ENCODE peak calls at places on chromosomes 3 and 15, in eight cellular contexts. One of them, this sample, is unnamed.

GRCh38 chr15:100759698-100760356 is 119.8 kb upstream of the ALDH1A3 start:
- DNase-seq in AG09309: no peak
- DNase-seq in fibroblast of mammary gland: peak; percentile 87
- DNase-seq in GM06990: no peak
- DNase-seq in MCF 10A: peak; percentile 18
- DNase-seq in type B pancreatic cell: no peak
- DNase-seq in RWPE1: peak; percentile 80
- DNase-seq in heart right ventricle: no peak
- DNase-seq in this sample: peak; percentile 4

GRCh38 chr15:90838066-90838465 is 30.3 kb upstream of the FURIN start:
- DNase-seq in type B pancreatic cell: no peak
- DNase-seq in heart right ventricle: no peak
- DNase-seq in GM06990: peak; percentile 54
- DNase-seq in MCF 10A: no peak
- DNase-seq in RWPE1: no peak
- DNase-seq in fibroblast of mammary gland: no peak
- DNase-seq in AG09309: no peak
- DNase-seq in this sample: no peak

GRCh38 chr15:63405683-63406456 is 24.2 kb upstream of the CA12 start:
- DNase-seq in GM06990: no peak
- DNase-seq in RWPE1: no peak
- DNase-seq in type B pancreatic cell: no peak
- DNase-seq in heart right ventricle: no peak
- DNase-seq in AG09309: no peak
- DNase-seq in MCF 10A: no peak
- DNase-seq in fibroblast of mammary gland: no peak
- DNase-seq in this sample: no peak

GRCh38 chr3:159886050-159886449 is 102.6 kb upstream of the IL12A start:
- DNase-seq in MCF 10A: no peak
- DNase-seq in heart right ventricle: no peak
- DNase-seq in RWPE1: no peak
- DNase-seq in fibroblast of mammary gland: no peak
- DNase-seq in GM06990: peak; percentile 8
- DNase-seq in AG09309: no peak
- DNase-seq in type B pancreatic cell: no peak
- DNase-seq in this sample: no peak

GRCh38 chr3:67461667-67462142 is 192.7 kb downstream of the SUCLG2 start:
- DNase-seq in AG09309: no peak
- DNase-seq in GM06990: no peak
- DNase-seq in fibroblast of mammary gland: peak; percentile 71
- DNase-seq in RWPE1: no peak
- DNase-seq in heart right ventricle: no peak
- DNase-seq in type B pancreatic cell: no peak
- DNase-seq in MCF 10A: no peak
- DNase-seq in this sample: no peak

GRCh38 chr3:168249048-168249538 is 153.4 kb upstream of the GOLIM4 start:
- DNase-seq in RWPE1: no peak
- DNase-seq in AG09309: no peak
- DNase-seq in heart right ventricle: no peak
- DNase-seq in type B pancreatic cell: no peak
- DNase-seq in fibroblast of mammary gland: peak; percentile 5
- DNase-seq in MCF 10A: no peak
- DNase-seq in GM06990: no peak
- DNase-seq in this sample: no peak

GRCh38 chr3:107982165-107982564 is 108.7 kb downstream of the CD47 start:
- DNase-seq in GM06990: no peak
- DNase-seq in heart right ventricle: no peak
- DNase-seq in AG09309: no peak
- DNase-seq in MCF 10A: no peak
- DNase-seq in RWPE1: no peak
- DNase-seq in type B pancreatic cell: no peak
- DNase-seq in fibroblast of mammary gland: no peak
- DNase-seq in this sample: no peak

GRCh38 chr3:41881233-41881821 is 80.6 kb downstream of the ULK4 start:
- DNase-seq in AG09309: no peak
- DNase-seq in MCF 10A: peak; percentile 51
- DNase-seq in fibroblast of mammary gland: peak; percentile 51
- DNase-seq in type B pancreatic cell: no peak
- DNase-seq in GM06990: no peak
- DNase-seq in RWPE1: no peak
- DNase-seq in heart right ventricle: no peak
- DNase-seq in this sample: no peak

GRCh38 chr3:60294181-60294580 is 957.1 kb downstream of the FHIT start:
- DNase-seq in GM06990: peak; percentile 3
- DNase-seq in RWPE1: no peak
- DNase-seq in fibroblast of mammary gland: peak; percentile 82
- DNase-seq in heart right ventricle: no peak
- DNase-seq in MCF 10A: peak; percentile 72
- DNase-seq in AG09309: no peak
- DNase-seq in type B pancreatic cell: no peak
- DNase-seq in this sample: peak; percentile 1

GRCh38 chr3:56620371-56620770 is 62.7 kb downstream of the TASOR start:
- DNase-seq in fibroblast of mammary gland: peak; percentile 34
- DNase-seq in MCF 10A: no peak
- DNase-seq in RWPE1: no peak
- DNase-seq in GM06990: no peak
- DNase-seq in AG09309: no peak
- DNase-seq in type B pancreatic cell: no peak
- DNase-seq in heart right ventricle: no peak
- DNase-seq in this sample: no peak

GRCh38 chr3:184466413-184466960 is 86.6 kb downstream of the CHRD start:
- DNase-seq in AG09309: no peak
- DNase-seq in RWPE1: no peak
- DNase-seq in heart right ventricle: peak; percentile 60
- DNase-seq in MCF 10A: no peak
- DNase-seq in GM06990: no peak
- DNase-seq in fibroblast of mammary gland: peak; percentile 65
- DNase-seq in type B pancreatic cell: no peak
- DNase-seq in this sample: no peak

GRCh38 chr15:82613764-82614163 is 33.4 kb downstream of the CPEB1 start:
- DNase-seq in fibroblast of mammary gland: no peak
- DNase-seq in GM06990: peak; percentile 6
- DNase-seq in heart right ventricle: peak; percentile 15
- DNase-seq in MCF 10A: no peak
- DNase-seq in AG09309: no peak
- DNase-seq in RWPE1: no peak
- DNase-seq in type B pancreatic cell: no peak
- DNase-seq in this sample: no peak

GRCh38 chr3:39255503-39256325 is 24.1 kb downstream of the CX3CR1 start:
- DNase-seq in AG09309: no peak
- DNase-seq in type B pancreatic cell: no peak
- DNase-seq in heart right ventricle: no peak
- DNase-seq in GM06990: peak; percentile 72
- DNase-seq in RWPE1: no peak
- DNase-seq in fibroblast of mammary gland: no peak
- DNase-seq in MCF 10A: no peak
- DNase-seq in this sample: no peak

GRCh38 chr3:182078314-182078713 is 366.6 kb downstream of the SOX2 start:
- DNase-seq in fibroblast of mammary gland: no peak
- DNase-seq in heart right ventricle: no peak
- DNase-seq in type B pancreatic cell: no peak
- DNase-seq in MCF 10A: no peak
- DNase-seq in AG09309: no peak
- DNase-seq in GM06990: no peak
- DNase-seq in RWPE1: no peak
- DNase-seq in this sample: peak; percentile 29

GRCh38 chr3:190266265-190266914 is 55.9 kb downstream of the CLDN1 start:
- DNase-seq in RWPE1: no peak
- DNase-seq in GM06990: no peak
- DNase-seq in AG09309: no peak
- DNase-seq in heart right ventricle: no peak
- DNase-seq in fibroblast of mammary gland: no peak
- DNase-seq in MCF 10A: no peak
- DNase-seq in type B pancreatic cell: no peak
- DNase-seq in this sample: no peak

GRCh38 chr3:30043156-30043555 is 563.2 kb upstream of the TGFBR2 start:
- DNase-seq in type B pancreatic cell: no peak
- DNase-seq in RWPE1: no peak
- DNase-seq in GM06990: no peak
- DNase-seq in MCF 10A: no peak
- DNase-seq in AG09309: no peak
- DNase-seq in heart right ventricle: no peak
- DNase-seq in fibroblast of mammary gland: peak; percentile 3
- DNase-seq in this sample: no peak

GRCh38 chr3:10286596-10287295 is 6.0 kb downstream of the GHRL start:
- DNase-seq in type B pancreatic cell: no peak
- DNase-seq in GM06990: no peak
- DNase-seq in RWPE1: no peak
- DNase-seq in MCF 10A: peak; percentile 83
- DNase-seq in heart right ventricle: no peak
- DNase-seq in AG09309: peak; percentile 46
- DNase-seq in fibroblast of mammary gland: peak; percentile 88
- DNase-seq in this sample: peak; percentile 64

GRCh38 chr3:52438579-52439425 is 6.1 kb downstream of the SEMA3G start:
- DNase-seq in MCF 10A: no peak
- DNase-seq in type B pancreatic cell: no peak
- DNase-seq in RWPE1: no peak
- DNase-seq in heart right ventricle: no peak
- DNase-seq in GM06990: no peak
- DNase-seq in AG09309: no peak
- DNase-seq in fibroblast of mammary gland: no peak
- DNase-seq in this sample: no peak

GRCh38 chr15:33700695-33701303 is 267.5 kb upstream of the CHRM5 start:
- DNase-seq in type B pancreatic cell: peak; percentile 78
- DNase-seq in heart right ventricle: peak; percentile 52
- DNase-seq in fibroblast of mammary gland: peak; percentile 83
- DNase-seq in GM06990: peak; percentile 27
- DNase-seq in AG09309: peak; percentile 24
- DNase-seq in MCF 10A: peak; percentile 79
- DNase-seq in RWPE1: peak; percentile 62
- DNase-seq in this sample: no peak

GRCh38 chr15:82936966-82937647 is 15.4 kb downstream of the HOMER2 start:
- DNase-seq in fibroblast of mammary gland: peak; percentile 25
- DNase-seq in MCF 10A: peak; percentile 44
- DNase-seq in AG09309: no peak
- DNase-seq in type B pancreatic cell: no peak
- DNase-seq in RWPE1: peak; percentile 74
- DNase-seq in GM06990: no peak
- DNase-seq in heart right ventricle: no peak
- DNase-seq in this sample: no peak

GRCh38 chr15:31069360-31070000 is 32.0 kb downstream of the TRPM1 start:
- DNase-seq in MCF 10A: no peak
- DNase-seq in RWPE1: no peak
- DNase-seq in fibroblast of mammary gland: peak; percentile 64
- DNase-seq in AG09309: peak; percentile 59
- DNase-seq in type B pancreatic cell: no peak
- DNase-seq in GM06990: no peak
- DNase-seq in heart right ventricle: no peak
- DNase-seq in this sample: no peak

GRCh38 chr15:79849789-79850188 is 47.0 kb downstream of the MTHFS start:
- DNase-seq in fibroblast of mammary gland: peak; percentile 52
- DNase-seq in RWPE1: no peak
- DNase-seq in MCF 10A: peak; percentile 51
- DNase-seq in AG09309: no peak
- DNase-seq in GM06990: no peak
- DNase-seq in heart right ventricle: no peak
- DNase-seq in type B pancreatic cell: no peak
- DNase-seq in this sample: no peak

GRCh38 chr3:65326574-65326973 is 638.8 kb upstream of the ADAMTS9 start:
- DNase-seq in type B pancreatic cell: no peak
- DNase-seq in AG09309: no peak
- DNase-seq in MCF 10A: no peak
- DNase-seq in heart right ventricle: no peak
- DNase-seq in fibroblast of mammary gland: no peak
- DNase-seq in RWPE1: no peak
- DNase-seq in GM06990: no peak
- DNase-seq in this sample: no peak

DNA sequence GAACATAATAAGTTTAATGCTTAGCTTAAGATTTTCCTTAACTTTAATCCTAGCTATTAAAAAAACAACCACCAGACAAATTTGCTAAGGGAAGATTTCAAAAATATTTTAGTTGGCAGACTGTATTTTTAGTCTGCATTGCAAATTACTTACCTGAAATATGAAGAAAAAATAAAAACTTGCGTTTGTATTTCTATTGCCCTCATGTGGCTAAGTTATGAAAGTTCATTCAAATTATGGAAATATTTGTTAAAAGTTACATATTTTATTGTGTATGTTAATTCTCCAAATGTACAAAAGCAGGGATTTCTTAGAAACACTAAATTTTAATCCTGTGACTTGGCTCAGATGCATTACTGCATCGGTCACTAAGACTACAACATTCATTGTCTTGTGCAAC is 15.0 kb downstream of the GTF2A2 start:
- DNase-seq in MCF 10A: no peak
- DNase-seq in RWPE1: no peak
- DNase-seq in AG09309: no peak
- DNase-seq in GM06990: no peak
- DNase-seq in heart right ventricle: no peak
- DNase-seq in fibroblast of mammary gland: no peak
- DNase-seq in type B pancreatic cell: no peak
- DNase-seq in this sample: no peak
- TF ChIP-seq CTCF in MCF 10A: no peak
- TF ChIP-seq CTCF in RWPE1: peak; percentile 25
- TF ChIP-seq CTCF in AG09309: no peak
- TF ChIP-seq CTCF in GM06990: no peak
- TF ChIP-seq CTCF in heart right ventricle: no peak
- TF ChIP-seq CTCF in fibroblast of mammary gland: no peak
- TF ChIP-seq CTCF in type B pancreatic cell: peak; percentile 55
- TF ChIP-seq CTCF in this sample: no peak

GRCh38 chr3:178434206-178434805 is 101.9 kb upstream of the KCNMB2 start:
- DNase-seq in type B pancreatic cell: no peak
- DNase-seq in RWPE1: no peak
- DNase-seq in heart right ventricle: no peak
- DNase-seq in AG09309: no peak
- DNase-seq in fibroblast of mammary gland: no peak
- DNase-seq in MCF 10A: peak; percentile 19
- DNase-seq in GM06990: no peak
- DNase-seq in this sample: no peak
- TF ChIP-seq CTCF in type B pancreatic cell: peak; percentile 58
- TF ChIP-seq CTCF in RWPE1: no peak
- TF ChIP-seq CTCF in heart right ventricle: peak; percentile 35
- TF ChIP-seq CTCF in AG09309: peak; percentile 39
- TF ChIP-seq CTCF in fibroblast of mammary gland: peak; percentile 29
- TF ChIP-seq CTCF in MCF 10A: peak; percentile 9
- TF ChIP-seq CTCF in GM06990: peak; percentile 28
- TF ChIP-seq CTCF in this sample: peak; percentile 54

DNA sequence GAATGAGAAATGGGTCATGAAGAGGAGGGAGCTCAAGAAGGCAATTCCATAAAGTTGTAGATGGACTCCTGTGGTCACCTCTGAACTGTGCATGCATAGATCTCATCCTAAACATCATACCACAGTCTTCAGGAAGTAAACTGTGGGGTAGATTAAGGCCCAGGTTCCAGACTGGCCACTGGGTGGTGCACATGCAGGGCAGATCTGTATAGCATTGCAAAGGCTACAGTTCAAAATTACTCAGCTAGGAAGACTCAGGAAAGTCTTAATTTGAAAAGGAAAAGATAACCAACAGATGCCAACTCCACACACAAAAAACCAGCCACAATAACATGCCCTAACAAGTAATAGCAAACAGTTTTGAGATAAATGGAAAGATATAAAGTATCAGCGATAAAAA is 20.3 kb downstream of the KY start:
- DNase-seq in type B pancreatic cell: no peak
- DNase-seq in GM06990: no peak
- DNase-seq in AG09309: no peak
- DNase-seq in heart right ventricle: no peak
- DNase-seq in MCF 10A: no peak
- DNase-seq in fibroblast of mammary gland: peak; percentile 48
- DNase-seq in RWPE1: no peak
- DNase-seq in this sample: no peak
- TF ChIP-seq CTCF in type B pancreatic cell: peak; percentile 23
- TF ChIP-seq CTCF in GM06990: peak; percentile 53
- TF ChIP-seq CTCF in AG09309: peak; percentile 64
- TF ChIP-seq CTCF in heart right ventricle: no peak
- TF ChIP-seq CTCF in MCF 10A: no peak
- TF ChIP-seq CTCF in fibroblast of mammary gland: peak; percentile 66
- TF ChIP-seq CTCF in RWPE1: no peak
- TF ChIP-seq CTCF in this sample: peak; percentile 63

GRCh38 chr15:73932381-73933191 is 6.3 kb downstream of the LOXL1 start:
- DNase-seq in AG09309: no peak
- DNase-seq in GM06990: no peak
- DNase-seq in RWPE1: no peak
- DNase-seq in type B pancreatic cell: no peak
- DNase-seq in MCF 10A: no peak
- DNase-seq in heart right ventricle: no peak
- DNase-seq in fibroblast of mammary gland: no peak
- DNase-seq in this sample: no peak
- TF ChIP-seq CTCF in AG09309: no peak
- TF ChIP-seq CTCF in GM06990: no peak
- TF ChIP-seq CTCF in RWPE1: no peak
- TF ChIP-seq CTCF in type B pancreatic cell: no peak
- TF ChIP-seq CTCF in MCF 10A: no peak
- TF ChIP-seq CTCF in heart right ventricle: no peak
- TF ChIP-seq CTCF in fibroblast of mammary gland: no peak
- TF ChIP-seq CTCF in this sample: no peak

This sample was measured in epithelial cell of proximal tubule.